ENCODE peak calls at places on chromosomes 12 and 14, in seven cellular contexts. K, G, P, L, I, F and E are unnamed samples.
A peak's percentile ranks its signal among the peaks of the same experiment; 100 is the strongest.

GRCh38 chr12:108638141-108638823 is 4.6 kb upstream of the SELPLG start:
- DNase-seq in K (no peak), G (peak; percentile 74), P (no peak), L (peak; percentile 49), I (peak; percentile 91), F (no peak), E (no peak)

GRCh38 chr14:80202888-80203562 is 8.3 kb downstream of the DIO2 start:
- DNase-seq in K (no peak), G (peak; percentile 38), P (no peak), L (no peak), I (peak; percentile 40), F (no peak), E (no peak)

GRCh38 chr14:53295985-53296582 is 143.0 kb upstream of the DDHD1 start:
- DNase-seq in K (peak; percentile 22), G (no peak), P (peak; percentile 69), L (no peak), I (peak; percentile 57), F (peak; percentile 25), E (no peak)

GRCh38 chr12:23909559-23909958 is 39.9 kb downstream of the SOX5 start:
- DNase-seq in K (no peak), G (no peak), P (no peak), L (no peak), I (peak; percentile 21), F (no peak), E (no peak)

GRCh38 chr12:109111775-109112491 is 4.5 kb upstream of the ACACB start:
- DNase-seq in K (peak; percentile 52), G (no peak), P (peak; percentile 71), L (peak; percentile 68), I (peak; percentile 63), F (peak; percentile 48), E (peak; percentile 19)

GRCh38 chr12:56221233-56221756 is 427 bp downstream of the RNF41 start:
- DNase-seq in K (peak; percentile 48), G (no peak), P (peak; percentile 76), L (peak; percentile 70), I (peak; percentile 84), F (no peak), E (no peak)

GRCh38 chr14:31270196-31270772 is 62.7 kb upstream of the HECTD1 start:
- DNase-seq in K (no peak), G (peak; percentile 7), P (no peak), L (peak; percentile 57), I (peak; percentile 44), F (peak; percentile 10), E (no peak)

GRCh38 chr14:94864421-94865195 is 94.7 kb upstream of the GSC start:
- DNase-seq in K (no peak), G (no peak), P (no peak), L (no peak), I (peak; percentile 36), F (no peak), E (no peak)

GRCh38 chr12:86117711-86118110 is 138.5 kb downstream of the MGAT4C start:
- DNase-seq in K (peak; percentile 4), G (no peak), P (peak; percentile 1), L (no peak), I (no peak), F (no peak), E (no peak)

GRCh38 chr14:51554953-51555352 is 96.8 kb upstream of the FRMD6 start:
- DNase-seq in K (peak; percentile 60), G (no peak), P (peak; percentile 58), L (no peak), I (peak; percentile 10), F (peak; percentile 50), E (no peak)

GRCh38 chr14:90168425-90169105 is 87.8 kb upstream of the PSMC1 start:
- DNase-seq in K (peak; percentile 61), G (no peak), P (no peak), L (no peak), I (no peak), F (no peak), E (no peak)

GRCh38 chr14:104545151-104545931 is 34.2 kb upstream of the C14orf180 start:
- DNase-seq in K (no peak), G (no peak), P (no peak), L (no peak), I (no peak), F (no peak), E (no peak)

GRCh38 chr12:23662966-23663365 is 286.5 kb downstream of the SOX5 start:
- DNase-seq in K (no peak), G (no peak), P (peak; percentile 23), L (no peak), I (no peak), F (no peak), E (no peak)

GRCh38 chr14:80678436-80678835 is 263.1 kb downstream of the CEP128 start:
- DNase-seq in K (no peak), G (no peak), P (peak; percentile 7), L (no peak), I (peak; percentile 2), F (no peak), E (no peak)

GRCh38 chr12:21451529-21451928 is 14.1 kb downstream of the PYROXD1 start:
- DNase-seq in K (peak; percentile 18), G (no peak), P (peak; percentile 4), L (no peak), I (no peak), F (no peak), E (no peak)

GRCh38 chr12:50246873-50247612 is 36.3 kb downstream of the LIMA1 start:
- DNase-seq in K (peak; percentile 95), G (no peak), P (peak; percentile 98), L (no peak), I (no peak), F (no peak), E (no peak)

GRCh38 chr14:51319181-51319597 is 79.1 kb downstream of the TMX1 start:
- DNase-seq in K (no peak), G (no peak), P (no peak), L (no peak), I (peak; percentile 45), F (no peak), E (no peak)

DNA sequence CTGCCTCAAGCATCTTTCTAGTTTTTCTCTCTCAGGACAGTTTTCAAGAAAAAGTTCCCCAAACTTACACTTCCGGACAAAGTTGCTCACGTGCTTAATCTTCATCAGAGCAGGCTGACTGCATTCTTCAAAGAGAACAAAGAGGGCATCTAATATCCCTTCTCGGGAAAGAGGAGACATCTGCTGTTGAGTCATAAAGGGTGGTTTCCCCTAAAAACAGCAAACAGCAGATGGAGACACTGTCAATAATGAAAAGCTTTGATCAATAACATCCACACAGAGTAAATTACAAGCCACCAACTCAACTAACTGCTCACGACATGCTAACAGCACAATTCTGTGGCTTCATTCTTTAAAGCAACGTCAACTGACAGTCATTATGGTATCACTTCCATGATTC is 8.1 kb downstream of the CIT start:
- DNase-seq in K (no peak), G (no peak), P (peak; percentile 31), L (no peak), I (no peak), F (no peak), E (no peak)
- H3K27ac ChIP-seq in K (peak overlapping the region; percentile 57), G (no peak overlapping the region), P (peak overlapping the region; percentile 79), L (no peak overlapping the region), I (no peak overlapping the region), F (no peak overlapping the region), E (no peak overlapping the region)

DNA sequence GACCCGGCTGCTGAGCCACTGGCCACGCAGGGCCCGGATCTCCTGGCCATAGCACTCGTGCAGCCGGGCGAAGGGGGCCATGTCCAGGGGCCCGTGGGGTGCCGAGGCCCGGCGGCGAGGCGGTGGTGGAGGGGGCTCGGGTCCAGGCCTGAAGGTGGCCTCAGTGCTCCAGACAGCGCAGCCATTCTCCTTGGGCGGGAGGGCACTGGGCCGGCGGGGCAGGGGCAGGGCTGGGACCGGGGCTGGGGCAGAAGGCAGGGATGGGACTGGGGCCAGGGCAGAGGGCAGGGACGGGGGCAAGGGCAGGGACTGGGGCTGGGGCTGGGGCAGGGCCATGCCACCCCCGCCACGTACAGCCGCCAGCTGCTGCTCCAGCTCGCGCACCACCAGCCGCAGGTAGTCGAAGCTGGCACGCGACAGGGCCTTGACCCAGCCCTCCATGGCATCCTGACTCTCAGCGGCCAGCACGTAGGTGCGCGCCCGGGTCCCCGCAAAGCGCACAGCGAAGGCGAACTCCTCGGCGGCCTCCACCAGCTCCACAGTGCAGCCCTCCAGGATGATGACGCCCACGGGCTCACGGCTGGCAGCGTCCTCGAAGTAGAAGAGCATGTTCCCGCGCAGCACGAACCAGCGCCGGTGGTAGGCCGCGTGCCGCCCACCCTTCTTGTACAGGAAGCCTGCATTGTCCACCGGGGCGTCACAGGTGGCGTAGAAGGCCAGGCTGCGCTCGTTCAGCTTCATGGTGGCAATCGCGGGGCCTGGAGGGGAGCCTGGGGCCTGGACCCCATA is 6.0 kb downstream of the PHETA1 start:
- DNase-seq in K (no peak), G (no peak), P (no peak), L (no peak), I (no peak), F (no peak), E (no peak)
- H3K27ac ChIP-seq in K (no peak overlapping the region), G (no peak overlapping the region), P (no peak overlapping the region), L (peak overlapping the region; percentile 8), I (no peak overlapping the region), F (no peak overlapping the region), E (no peak overlapping the region)

GRCh38 chr14:76761198-76761848 is at the start of gene VASH1:
- DNase-seq in K (peak; percentile 58), G (no peak), P (peak; percentile 76), L (peak; percentile 80), I (peak; percentile 79), F (peak; percentile 52), E (peak; percentile 57)

GRCh38 chr14:76760331-76761197 is 704 bp upstream of the VASH1 start:
- DNase-seq in K (no peak), G (no peak), P (no peak), L (no peak), I (no peak), F (no peak), E (no peak)

GRCh38 chr14:76761849-76762616 is 765 bp downstream of the VASH1 start:
- DNase-seq in K (no peak), G (no peak), P (no peak), L (no peak), I (no peak), F (no peak), E (no peak)

GRCh38 chr14:76763362-76764041 is 2.2 kb downstream of the VASH1 start:
- DNase-seq in K (no peak), G (no peak), P (no peak), L (no peak), I (no peak), F (no peak), E (no peak)

DNA sequence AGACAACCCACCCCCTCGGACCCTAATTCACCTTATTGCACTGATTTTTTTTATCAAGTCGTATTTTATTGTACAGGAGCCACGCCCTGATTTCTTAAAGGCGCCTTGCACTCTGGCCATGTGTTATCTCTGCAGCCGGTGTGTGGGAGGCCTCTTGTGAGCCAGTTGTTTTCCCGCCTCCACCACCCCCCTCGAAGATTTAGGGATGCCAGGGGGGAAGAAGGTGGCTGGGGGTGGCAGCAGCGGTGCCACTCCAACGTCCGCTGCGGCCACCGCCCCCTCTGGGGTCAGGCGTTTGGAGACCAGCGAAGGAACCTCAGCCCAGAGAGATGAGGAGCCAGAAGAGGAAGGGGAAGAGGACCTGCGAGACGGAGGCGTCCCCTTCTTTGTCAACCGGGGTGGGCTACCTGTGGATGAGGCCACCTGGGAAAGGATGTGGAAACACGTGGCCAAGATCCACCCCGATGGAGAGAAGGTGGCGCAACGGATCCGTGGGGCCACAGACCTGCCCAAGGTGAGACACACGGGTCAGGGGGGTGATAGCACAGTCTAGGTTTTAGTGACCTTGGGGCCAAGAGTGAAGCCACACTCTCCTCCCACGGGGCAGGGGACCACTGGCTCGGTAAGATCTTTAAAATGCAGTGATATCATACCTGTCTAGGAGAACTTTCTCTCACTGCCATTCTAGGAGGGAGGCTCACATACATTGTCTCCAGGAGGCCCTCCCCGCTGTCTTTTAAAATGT is 1.5 kb downstream of the VASH1 start:
- DNase-seq in K (no peak), G (no peak), P (no peak), L (no peak), I (no peak), F (no peak), E (no peak)
- H3K27ac ChIP-seq in K (no peak overlapping the region), G (no peak overlapping the region), P (no peak overlapping the region), L (peak overlapping the region; percentile 85), I (no peak overlapping the region), F (no peak overlapping the region), E (no peak overlapping the region)

GRCh38 chr12:113058553-113058952 is 2.0 kb downstream of the DTX1 start:
- DNase-seq in K (no peak), G (no peak), P (no peak), L (no peak), I (no peak), F (no peak), E (no peak)
- H3K27ac ChIP-seq in K (no peak overlapping the region), G (peak overlapping the region; percentile 93), P (no peak overlapping the region), L (no peak overlapping the region), I (no peak overlapping the region), F (no peak overlapping the region), E (no peak overlapping the region)